ENCODE peak calls at places on chromosomes 11 and 22, in five cellular contexts. One of them, this sample, is unnamed.

GRCh38 chr11:10351435-10351767 is 46.5 kb downstream of the ADM start:
- DNase-seq in thoracic aorta: no peak
- DNase-seq in tibial nerve: no peak
- DNase-seq in esophagus squamous epithelium: no peak
- DNase-seq in GM13976: no peak
- DNase-seq in this sample: no peak

GRCh38 chr11:44780940-44781631 is 54.3 kb downstream of the TSPAN18 start:
- DNase-seq in tibial nerve: no peak
- DNase-seq in GM13976: no peak
- DNase-seq in thoracic aorta: no peak
- DNase-seq in esophagus squamous epithelium: no peak
- DNase-seq in this sample: no peak

GRCh38 chr11:46930089-46930488 is 6.5 kb upstream of the CSTPP1 start:
- DNase-seq in GM13976: no peak
- DNase-seq in tibial nerve: no peak
- DNase-seq in esophagus squamous epithelium: no peak
- DNase-seq in thoracic aorta: no peak
- DNase-seq in this sample: no peak

GRCh38 chr11:43278302-43278956 is 33.4 kb upstream of the API5 start:
- DNase-seq in GM13976: no peak
- DNase-seq in thoracic aorta: no peak
- DNase-seq in tibial nerve: no peak
- DNase-seq in esophagus squamous epithelium: no peak
- DNase-seq in this sample: no peak

GRCh38 chr11:134754823-134755198 is 342.8 kb upstream of the B3GAT1 start:
- DNase-seq in esophagus squamous epithelium: no peak
- DNase-seq in thoracic aorta: no peak
- DNase-seq in tibial nerve: no peak
- DNase-seq in GM13976: no peak
- DNase-seq in this sample: no peak

GRCh38 chr22:17916226-17916889 is 108.0 kb downstream of the MICAL3 start:
- DNase-seq in esophagus squamous epithelium: no peak
- DNase-seq in tibial nerve: no peak
- DNase-seq in thoracic aorta: no peak
- DNase-seq in GM13976: no peak
- DNase-seq in this sample: no peak

GRCh38 chr22:31695423-31695822 is 33.4 kb upstream of the PISD start:
- DNase-seq in thoracic aorta: no peak
- DNase-seq in esophagus squamous epithelium: no peak
- DNase-seq in tibial nerve: no peak
- DNase-seq in GM13976: no peak
- DNase-seq in this sample: no peak

GRCh38 chr11:20488352-20488751 is 100.8 kb downstream of the PRMT3 start:
- DNase-seq in thoracic aorta: no peak
- DNase-seq in esophagus squamous epithelium: no peak
- DNase-seq in tibial nerve: no peak
- DNase-seq in GM13976: no peak
- DNase-seq in this sample: no peak

GRCh38 chr22:48396785-48397530 is 1430.7 kb downstream of the BRD1 start:
- DNase-seq in GM13976: no peak
- DNase-seq in thoracic aorta: no peak
- DNase-seq in esophagus squamous epithelium: no peak
- DNase-seq in tibial nerve: no peak
- DNase-seq in this sample: no peak

GRCh38 chr11:15159085-15159484 is 44.4 kb downstream of the INSC start:
- DNase-seq in thoracic aorta: no peak
- DNase-seq in tibial nerve: no peak
- DNase-seq in esophagus squamous epithelium: no peak
- DNase-seq in GM13976: peak; percentile 28
- DNase-seq in this sample: no peak
- TF ChIP-seq CTCF in thoracic aorta: no peak
- TF ChIP-seq CTCF in tibial nerve: no peak
- TF ChIP-seq CTCF in esophagus squamous epithelium: no peak
- TF ChIP-seq CTCF in GM13976: no peak
- TF ChIP-seq CTCF in this sample: peak; percentile 57

GRCh38 chr11:64356498-64357411 is 2.2 kb upstream of the RPS6KA4 start:
- DNase-seq in esophagus squamous epithelium: no peak
- DNase-seq in GM13976: peak; percentile 46
- DNase-seq in thoracic aorta: no peak
- DNase-seq in tibial nerve: no peak
- DNase-seq in this sample: no peak
- TF ChIP-seq CTCF in esophagus squamous epithelium: no peak
- TF ChIP-seq CTCF in GM13976: peak; percentile 37
- TF ChIP-seq CTCF in thoracic aorta: no peak
- TF ChIP-seq CTCF in tibial nerve: no peak
- TF ChIP-seq CTCF in this sample: peak; percentile 50

GRCh38 chr22:19713650-19714319 is 518 bp upstream of the SEPTIN5 start:
- DNase-seq in esophagus squamous epithelium: no peak
- DNase-seq in tibial nerve: no peak
- DNase-seq in GM13976: no peak
- DNase-seq in thoracic aorta: no peak
- DNase-seq in this sample: no peak
- TF ChIP-seq CTCF in esophagus squamous epithelium: no peak
- TF ChIP-seq CTCF in tibial nerve: no peak
- TF ChIP-seq CTCF in GM13976: no peak
- TF ChIP-seq CTCF in thoracic aorta: no peak
- TF ChIP-seq CTCF in this sample: peak; percentile 26

GRCh38 chr22:19799322-19800190 is 39.0 kb downstream of the TBX1 start:
- DNase-seq in thoracic aorta: peak; percentile 25
- DNase-seq in esophagus squamous epithelium: no peak
- DNase-seq in GM13976: no peak
- DNase-seq in tibial nerve: peak; percentile 80
- DNase-seq in this sample: no peak
- TF ChIP-seq CTCF in thoracic aorta: peak; percentile 12
- TF ChIP-seq CTCF in esophagus squamous epithelium: no peak
- TF ChIP-seq CTCF in GM13976: no peak
- TF ChIP-seq CTCF in tibial nerve: peak; percentile 29
- TF ChIP-seq CTCF in this sample: no peak

GRCh38 chr11:76797341-76798201 is 14.4 kb downstream of the TSKU start:
- DNase-seq in tibial nerve: peak; percentile 6
- DNase-seq in GM13976: no peak
- DNase-seq in thoracic aorta: no peak
- DNase-seq in esophagus squamous epithelium: no peak
- DNase-seq in this sample: no peak

GRCh38 chr11:76798202-76798581 is 15.0 kb downstream of the TSKU start:
- DNase-seq in GM13976: no peak
- DNase-seq in esophagus squamous epithelium: no peak
- DNase-seq in thoracic aorta: no peak
- DNase-seq in tibial nerve: peak; percentile 15
- DNase-seq in this sample: no peak

GRCh38 chr11:76800466-76801200 is 17.5 kb downstream of the TSKU start:
- DNase-seq in tibial nerve: peak; percentile 14
- DNase-seq in esophagus squamous epithelium: no peak
- DNase-seq in thoracic aorta: no peak
- DNase-seq in GM13976: peak; percentile 4
- DNase-seq in this sample: no peak

GRCh38 chr11:76798656-76799055 is 15.5 kb downstream of the TSKU start:
- DNase-seq in esophagus squamous epithelium: no peak
- DNase-seq in GM13976: peak; percentile 29
- DNase-seq in thoracic aorta: no peak
- DNase-seq in tibial nerve: peak; percentile 32
- DNase-seq in this sample: no peak

GRCh38 chr11:76799061-76799804 is 16.1 kb downstream of the TSKU start:
- DNase-seq in GM13976: peak; percentile 93
- DNase-seq in thoracic aorta: peak; percentile 43
- DNase-seq in tibial nerve: peak; percentile 82
- DNase-seq in esophagus squamous epithelium: no peak
- DNase-seq in this sample: peak; percentile 82
- TF ChIP-seq CTCF in GM13976: peak; percentile 95
- TF ChIP-seq CTCF in thoracic aorta: peak; percentile 91
- TF ChIP-seq CTCF in tibial nerve: peak; percentile 99
- TF ChIP-seq CTCF in esophagus squamous epithelium: peak; percentile 89
- TF ChIP-seq CTCF in this sample: peak; percentile 86